ENCODE peak calls at places on chromosomes 3 and 15, in nine cellular contexts. P is tibial nerve, A is brain microvascular endothelial cell, I is H1, E is body of pancreas, G is fibroblast of the aortic adventitia, X is right atrium auricular region, L is cardiac muscle cell, M is stomach. B is an unnamed sample.
A peak's percentile ranks its signal among the peaks of the same experiment; 100 is the strongest.

GRCh38 chr3:39278616-39278935 is 1.3 kb downstream of the CX3CR1 start:
- DNase-seq in P (no peak), A (no peak), I (no peak), E (no peak), G (no peak), X (no peak), L (no peak), M (no peak), B (no peak)

GRCh38 chr3:133487920-133488540 is 85.5 kb upstream of the CDV3 start:
- DNase-seq in P (no peak), A (no peak), I (no peak), E (peak; percentile 44), G (peak; percentile 61), X (no peak), L (no peak), M (no peak), B (peak; percentile 58)

GRCh38 chr15:56988219-56988618 is 69.8 kb downstream of the TCF12 start:
- DNase-seq in P (no peak), A (no peak), I (no peak), E (no peak), G (no peak), X (no peak), L (no peak), M (no peak), B (no peak)

GRCh38 chr15:77966540-77967290 is 110.8 kb downstream of the TBC1D2B start:
- DNase-seq in P (no peak), A (peak; percentile 38), I (no peak), E (no peak), G (peak; percentile 67), X (peak; percentile 65), L (peak; percentile 42), M (no peak), B (peak; percentile 61)

GRCh38 chr3:52204337-52205073 is 6.5 kb downstream of the ALAS1 start:
- DNase-seq in P (no peak), A (no peak), I (no peak), E (peak; percentile 69), G (no peak), X (no peak), L (no peak), M (peak; percentile 70), B (peak; percentile 35)

GRCh38 chr15:82788496-82788895 is 17.4 kb downstream of the FSD2 start:
- DNase-seq in P (no peak), A (no peak), I (no peak), E (no peak), G (no peak), X (no peak), L (no peak), M (no peak), B (no peak)

GRCh38 chr15:61112231-61112630 is 116.9 kb downstream of the RORA start:
- DNase-seq in P (no peak), A (no peak), I (no peak), E (no peak), G (no peak), X (no peak), L (peak; percentile 15), M (no peak), B (no peak)

GRCh38 chr3:159239054-159239453 is 437.2 kb downstream of the MFSD1 start:
- DNase-seq in P (no peak), A (no peak), I (no peak), E (no peak), G (peak; percentile 70), X (no peak), L (no peak), M (no peak), B (peak; percentile 57)

GRCh38 chr3:138232705-138233364 is 45.7 kb downstream of the ARMC8 start:
- DNase-seq in P (no peak), A (no peak), I (no peak), E (no peak), G (no peak), X (no peak), L (no peak), M (no peak), B (no peak)

GRCh38 chr3:129560931-129561594 is 18.1 kb downstream of the H1-8 start:
- DNase-seq in P (peak; percentile 74), A (peak; percentile 32), I (no peak), E (peak; percentile 55), G (peak; percentile 84), X (peak; percentile 91), L (peak; percentile 36), M (peak; percentile 35), B (peak; percentile 79)

GRCh38 chr3:11289864-11290263 is 17.7 kb downstream of the ATG7 start:
- DNase-seq in P (no peak), A (no peak), I (no peak), E (no peak), G (no peak), X (no peak), L (no peak), M (no peak), B (peak; percentile 26)

GRCh38 chr15:98778263-98778959 is 130.1 kb downstream of the IGF1R start:
- DNase-seq in P (no peak), A (no peak), I (no peak), E (no peak), G (no peak), X (no peak), L (no peak), M (no peak), B (no peak)

GRCh38 chr3:183131735-183132134 is 30.8 kb downstream of the LAMP3 start:
- DNase-seq in P (no peak), A (peak; percentile 69), I (no peak), E (no peak), G (peak; percentile 40), X (no peak), L (no peak), M (no peak), B (peak; percentile 6)

GRCh38 chr3:157832588-157832987 is 273.6 kb downstream of the SHOX2 start:
- DNase-seq in P (no peak), A (no peak), I (no peak), E (no peak), G (no peak), X (no peak), L (no peak), M (no peak), B (peak; percentile 56)

GRCh38 chr3:136667081-136667480 is 85.1 kb downstream of the STAG1 start:
- DNase-seq in P (no peak), A (peak; percentile 53), I (no peak), E (no peak), G (peak; percentile 7), X (no peak), L (no peak), M (no peak), B (no peak)

GRCh38 chr15:70762469-70763119 is 764 bp downstream of the UACA start:
- DNase-seq in P (peak; percentile 29), A (peak; percentile 61), I (no peak), E (peak; percentile 64), G (peak; percentile 82), X (no peak), L (peak; percentile 45), M (peak; percentile 56), B (peak; percentile 80)

GRCh38 chr15:70758790-70759462 is 4.4 kb downstream of the UACA start:
- DNase-seq in P (no peak), A (no peak), I (no peak), E (no peak), G (no peak), X (no peak), L (peak; percentile 29), M (no peak), B (no peak)

GRCh38 chr15:70761931-70762468 is 1.4 kb downstream of the UACA start:
- DNase-seq in P (no peak), A (no peak), I (no peak), E (no peak), G (peak; percentile 31), X (no peak), L (no peak), M (no peak), B (no peak)

GRCh38 chr15:70763120-70763949 is at the start of gene UACA:
- DNase-seq in P (peak; percentile 98), A (peak; percentile 98), I (peak; percentile 95), E (peak; percentile 98), G (peak; percentile 96), X (peak; percentile 99), L (peak; percentile 98), M (peak; percentile 97), B (peak; percentile 96)

GRCh38 chr15:70761046-70761445 is 2.3 kb downstream of the UACA start:
- DNase-seq in P (no peak), A (no peak), I (no peak), E (no peak), G (no peak), X (no peak), L (no peak), M (no peak), B (no peak)
- H3K4me3 ChIP-seq in P (peak overlapping the region; percentile 79), A (peak overlapping the region; percentile 88), I (no peak overlapping the region), E (no peak overlapping the region), G (peak overlapping the region; percentile 85), X (peak overlapping the region; percentile 97), L (peak overlapping the region; percentile 83), M (no peak overlapping the region), B (peak overlapping the region; percentile 92)

DNA sequence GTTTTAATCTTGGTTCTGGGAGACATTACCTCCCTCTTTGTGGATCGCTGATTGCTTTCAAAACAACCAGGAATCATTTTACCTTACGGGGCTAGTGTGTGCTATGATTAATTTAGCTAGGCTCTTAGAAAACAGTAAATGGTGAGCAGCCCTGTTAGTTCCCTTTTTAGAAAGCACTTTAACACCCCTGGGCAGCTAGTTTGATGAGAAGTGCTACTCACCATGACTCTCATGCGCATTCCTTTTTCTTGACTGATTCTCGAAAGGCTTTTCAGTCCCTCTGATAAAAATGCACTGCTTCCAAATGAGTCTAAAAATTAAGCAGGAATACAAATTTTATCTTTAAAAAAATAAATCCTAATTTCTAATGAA is 75.3 kb upstream of the LEKR1 start:
- DNase-seq in P (no peak), A (peak; percentile 51), I (no peak), E (no peak), G (peak; percentile 66), X (no peak), L (peak; percentile 67), M (no peak), B (peak; percentile 70)
- H3K4me3 ChIP-seq in P (no peak overlapping the region), A (no peak overlapping the region), I (no peak overlapping the region), E (no peak overlapping the region), G (no peak overlapping the region), X (peak overlapping the region; percentile 18), L (no peak overlapping the region), M (no peak overlapping the region), B (no peak overlapping the region)

DNA sequence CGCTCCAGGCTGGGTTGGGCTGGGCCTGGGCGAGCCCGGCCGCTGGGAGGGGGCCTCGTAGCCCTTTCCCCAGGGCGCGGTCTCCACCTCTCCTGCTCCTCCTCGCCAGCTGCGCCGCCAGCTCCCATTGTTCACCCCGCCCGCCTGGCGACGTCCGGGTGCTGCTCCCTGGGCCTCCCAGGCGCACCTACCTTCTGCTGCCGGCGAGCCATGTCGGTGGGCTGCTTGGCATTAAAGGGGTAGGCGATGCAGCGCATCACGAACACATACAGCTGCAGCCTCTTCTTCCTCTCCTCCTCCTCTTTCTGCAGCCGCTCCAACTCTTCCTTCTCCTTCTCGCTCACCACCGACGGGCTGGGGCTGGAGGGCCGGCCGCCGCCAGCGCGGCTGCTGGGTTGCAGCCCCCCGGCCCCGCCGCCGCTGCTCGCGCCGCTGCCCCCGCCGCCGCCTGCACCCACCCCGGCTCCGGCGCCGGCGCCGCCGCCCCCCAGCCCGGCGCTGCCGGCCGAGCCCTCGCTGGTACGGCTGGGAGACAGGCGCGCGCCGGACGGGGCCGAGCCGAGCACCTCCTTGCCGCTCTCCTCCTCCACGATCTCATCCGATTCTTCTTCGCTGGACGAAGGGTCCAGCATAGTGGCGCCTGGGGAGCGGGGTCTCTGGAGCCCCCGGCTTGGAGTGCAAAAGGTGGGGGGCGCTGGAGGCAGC is 666 bp downstream of the CADPS start:
- DNase-seq in P (no peak), A (no peak), I (no peak), E (no peak), G (no peak), X (no peak), L (peak; percentile 45), M (no peak), B (no peak)
- H3K4me3 ChIP-seq in P (peak overlapping the region; percentile 31), A (peak overlapping the region; percentile 23), I (peak overlapping the region; percentile 80), E (peak overlapping the region; percentile 1), G (no peak overlapping the region), X (peak overlapping the region; percentile 61), L (peak overlapping the region; percentile 92), M (peak overlapping the region; percentile 39), B (peak overlapping the region; percentile 51)

GRCh38 chr15:52021128-52021671 is 2.2 kb downstream of the MAPK6 start:
- DNase-seq in P (no peak), A (peak; percentile 92), I (no peak), E (peak; percentile 73), G (peak; percentile 95), X (no peak), L (peak; percentile 52), M (peak; percentile 40), B (peak; percentile 96)
- H3K4me3 ChIP-seq in P (peak overlapping the region; percentile 72), A (peak overlapping the region; percentile 93), I (peak overlapping the region; percentile 38), E (no peak overlapping the region), G (peak overlapping the region; percentile 92), X (peak overlapping the region; percentile 60), L (peak overlapping the region; percentile 88), M (peak overlapping the region; percentile 62), B (peak overlapping the region; percentile 67)

B was measured in fibroblast of mammary gland.